ENCODE peak calls at places on chromosomes 12 and 14, in five cellular contexts. S is CD8-positive, alpha-beta T cell; K is IMR-90; Y is heart right ventricle; G is left ventricle myocardium inferior. L is an unnamed sample.

GRCh38 chr14:93775744-93776143 is 12.5 kb downstream of the PRIMA1 start:
- DNase-seq in S (no peak), K (no peak), Y (no peak), G (no peak), L (no peak)

GRCh38 chr12:52415870-52416750 is 10.0 kb upstream of the KRT82 start:
- DNase-seq in S (no peak), K (peak), Y (peak), G (no peak), L (peak)

GRCh38 chr14:65302571-65303184 is 109.9 kb upstream of the FUT8 start:
- DNase-seq in S (no peak), K (no peak), Y (no peak), G (no peak), L (no peak)

GRCh38 chr12:233615-233968 is 19.6 kb upstream of the SLC6A12 start:
- DNase-seq in S (no peak), K (no peak), Y (no peak), G (no peak), L (no peak)

GRCh38 chr12:132559652-132560420 is 50.5 kb downstream of the LRCOL1 start:
- DNase-seq in S (peak), K (peak), Y (no peak), G (peak), L (no peak)

GRCh38 chr12:98758331-98758730 is 113.2 kb downstream of the APAF1 start:
- DNase-seq in S (no peak), K (peak), Y (no peak), G (peak), L (no peak)

GRCh38 chr12:93571854-93572711 is at the start of gene SOCS2:
- DNase-seq in S (peak), K (peak), Y (peak), G (peak), L (no peak)

GRCh38 chr12:24565300-24565699 is 383.6 kb downstream of the BCAT1 start:
- DNase-seq in S (no peak), K (no peak), Y (no peak), G (no peak), L (no peak)

GRCh38 chr12:76284816-76285750 is 63.1 kb downstream of the BBS10 start:
- DNase-seq in S (no peak), K (peak), Y (no peak), G (no peak), L (peak)

GRCh38 chr12:102479984-102480383 is 379 bp downstream of the IGF1 start:
- DNase-seq in S (no peak), K (no peak), Y (no peak), G (no peak), L (no peak)

GRCh38 chr12:50635356-50635755 is 128.5 kb upstream of the ATF1 start:
- DNase-seq in S (no peak), K (no peak), Y (no peak), G (peak), L (no peak)

GRCh38 chr14:100417466-100417865 is 94.3 kb downstream of the SLC25A47 start:
- DNase-seq in S (no peak), K (peak), Y (peak), G (no peak), L (peak)

GRCh38 chr14:81784084-81784483 is 250.4 kb upstream of the SEL1L start:
- DNase-seq in S (no peak), K (no peak), Y (no peak), G (no peak), L (no peak)

GRCh38 chr12:53258541-53259539 is 9.3 kb upstream of the ESPL1 start:
- DNase-seq in S (no peak), K (no peak), Y (no peak), G (no peak), L (no peak)

GRCh38 chr12:48868446-48868845 is 2.8 kb upstream of the RND1 start:
- DNase-seq in S (no peak), K (no peak), Y (no peak), G (no peak), L (no peak)

GRCh38 chr14:51297066-51297465 is 57.0 kb downstream of the TMX1 start:
- DNase-seq in S (no peak), K (no peak), Y (no peak), G (no peak), L (no peak)

DNA sequence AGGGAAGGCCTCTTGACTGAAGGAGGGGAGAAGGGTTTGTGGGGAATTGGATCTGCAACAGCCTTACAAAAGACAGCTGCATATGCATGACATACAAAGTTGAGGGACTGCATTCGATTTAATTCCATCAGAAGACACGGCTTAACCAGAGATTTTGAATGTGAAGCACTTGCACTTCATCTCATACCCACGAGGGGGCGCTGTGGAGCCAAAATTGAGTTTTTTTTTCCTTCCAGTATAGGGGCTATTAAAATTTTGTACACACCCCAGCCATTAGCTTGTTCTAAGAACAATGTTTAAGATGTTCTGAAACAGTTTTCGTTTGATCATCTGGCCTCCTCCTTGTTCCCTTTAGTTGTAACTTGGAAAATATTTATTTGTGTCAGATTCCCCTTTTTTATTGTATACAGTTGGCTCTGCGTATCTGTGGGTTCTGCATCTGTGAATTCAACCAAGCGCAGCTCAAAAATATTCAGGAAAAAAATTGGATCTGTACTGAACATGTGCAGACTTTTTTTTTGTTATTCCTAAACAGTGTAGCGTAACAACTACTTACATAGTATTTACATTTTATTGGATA is 1.6 kb downstream of the SUDS3 start:
- DNase-seq in S (peak), K (peak), Y (peak), G (peak), L (no peak)
- H3K4me3 ChIP-seq in S (peak), K (peak), Y (no peak), G (peak), L (peak)

GRCh38 chr14:105490572-105491365 is at the start of gene TEDC1:
- DNase-seq in S (peak), K (peak), Y (peak), G (peak), L (peak)
- H3K27ac ChIP-seq in S (peak), K (peak), Y (peak), G (peak), L (no peak)

DNA sequence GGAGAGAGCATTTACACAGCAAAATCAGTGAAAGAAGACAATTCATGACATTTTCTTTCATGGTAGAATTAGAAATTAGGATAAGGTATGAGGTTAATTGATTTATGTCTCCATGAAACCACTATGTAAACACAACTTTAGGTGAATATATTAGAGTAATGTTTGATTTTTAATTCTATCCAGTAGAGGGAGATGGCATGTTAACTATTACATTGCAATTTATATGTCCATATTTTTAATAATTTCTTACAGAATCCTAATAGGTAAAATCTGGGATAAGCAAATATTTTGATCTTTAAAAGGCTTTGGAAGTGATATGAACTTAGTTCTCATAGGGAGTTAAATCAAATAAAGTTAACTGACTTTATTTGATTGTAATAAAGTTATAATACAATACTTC is 373.4 kb upstream of the PDE3A start:
- DNase-seq in S (no peak), K (no peak), Y (no peak), G (no peak), L (no peak)
- TF ChIP-seq CTCF in S (no peak), K (peak), Y (peak), G (peak), L (peak)

GRCh38 chr14:63220526-63220925 is 16.3 kb downstream of the RHOJ start:
- DNase-seq in S (no peak), K (no peak), Y (no peak), G (no peak), L (no peak)
- H3K4me3 ChIP-seq in S (no peak), K (no peak), Y (no peak), G (no peak), L (no peak)

L was measured in AG04450.